ENCODE peak calls at places on chromosomes 2 and 18, in seven cellular contexts. Q is H9, J is left ventricle myocardium inferior, V is NCI-H146, S is astrocyte of the spinal cord, M is ACHN, P is colonic mucosa. D is an unnamed sample.

GRCh38 chr2:107337209-107337898 is 451.4 kb upstream of the ST6GAL2 start:
- DNase-seq in J (no peak), P (no peak), Q (no peak), M (no peak), V (no peak), S (peak), D (no peak)

GRCh38 chr2:73832905-73833304 is 4.1 kb downstream of the STAMBP start:
- DNase-seq in P (no peak), S (peak), J (no peak), V (no peak), M (peak), Q (no peak), D (no peak)

GRCh38 chr2:196230051-196230450 is 58.7 kb upstream of the STK17B start:
- DNase-seq in S (no peak), M (no peak), P (peak), V (no peak), J (no peak), Q (no peak), D (no peak)

GRCh38 chr2:230650585-230651137 is 62.0 kb upstream of the CAB39 start:
- DNase-seq in J (no peak), S (no peak), Q (no peak), V (peak), P (no peak), M (peak), D (no peak)

GRCh38 chr18:24369420-24369819 is 28.2 kb downstream of the OSBPL1A start:
- DNase-seq in J (no peak), M (no peak), V (no peak), S (peak), Q (no peak), P (no peak), D (no peak)

GRCh38 chr2:239369631-239370161 is 31.1 kb downstream of the HDAC4 start:
- DNase-seq in S (no peak), P (no peak), Q (no peak), V (no peak), M (no peak), J (no peak), D (no peak)

GRCh38 chr2:192026064-192026715 is 168.5 kb downstream of the TMEFF2 start:
- DNase-seq in Q (no peak), P (no peak), V (no peak), J (no peak), M (no peak), S (no peak), D (no peak)

GRCh38 chr2:238285653-238286082 is 2.7 kb downstream of the PER2 start:
- DNase-seq in Q (peak), V (peak), P (peak), J (peak), S (peak), M (no peak), D (peak)

GRCh38 chr2:69509011-69509749 is 71.9 kb upstream of the NFU1 start:
- DNase-seq in V (no peak), J (peak), Q (no peak), M (no peak), S (no peak), P (peak), D (peak)

GRCh38 chr18:55300469-55301195 is 287.4 kb downstream of the TCF4 start:
- DNase-seq in J (no peak), M (no peak), P (no peak), Q (no peak), S (peak), V (no peak), D (no peak)

GRCh38 chr2:240538031-240538780 is 19.6 kb downstream of the ANKMY1 start:
- DNase-seq in M (no peak), P (no peak), J (no peak), Q (no peak), S (no peak), V (no peak), D (no peak)

GRCh38 chr2:27249077-27249890 is 13.6 kb downstream of the SLC30A3 start:
- DNase-seq in J (no peak), V (no peak), P (no peak), S (peak), Q (no peak), M (no peak), D (no peak)

GRCh38 chr18:24831091-24831490 is 370.7 kb downstream of the HRH4 start:
- DNase-seq in P (no peak), J (no peak), S (no peak), M (no peak), Q (no peak), V (no peak), D (no peak)

GRCh38 chr2:173196638-173197037 is 121.0 kb downstream of the MAP3K20 start:
- DNase-seq in V (no peak), Q (no peak), S (no peak), P (no peak), J (no peak), M (no peak), D (no peak)

GRCh38 chr18:79396431-79397287 is 929 bp downstream of the NFATC1 start:
- DNase-seq in S (peak), Q (no peak), M (peak), P (peak), J (peak), V (peak), D (no peak)

GRCh38 chr2:167127135-167127534 is 238.9 kb downstream of the XIRP2 start:
- DNase-seq in M (peak), P (no peak), Q (no peak), V (no peak), S (no peak), J (no peak), D (no peak)

GRCh38 chr2:182444806-182445205 is 18.0 kb upstream of the PDE1A start:
- DNase-seq in V (no peak), Q (no peak), J (no peak), S (peak), P (no peak), M (no peak), D (no peak)

GRCh38 chr2:120431386-120432292 is 85.7 kb downstream of the INHBB start:
- DNase-seq in S (no peak), V (no peak), M (no peak), P (no peak), Q (peak), J (no peak), D (no peak)

GRCh38 chr2:30417253-30417652 is 29.8 kb upstream of the LCLAT1 start:
- DNase-seq in M (no peak), J (peak), Q (peak), P (no peak), S (no peak), V (no peak), D (no peak)

GRCh38 chr2:143132360-143132759 is 3.1 kb downstream of the ARHGAP15 start:
- DNase-seq in V (no peak), P (no peak), J (no peak), S (no peak), M (no peak), Q (no peak), D (no peak)

GRCh38 chr2:158239271-158239670 is 137.6 kb downstream of the UPP2 start:
- DNase-seq in P (no peak), Q (no peak), S (no peak), V (no peak), M (no peak), J (no peak), D (no peak)

GRCh38 chr2:235098736-235099494 is 147.1 kb downstream of the SH3BP4 start:
- DNase-seq in J (no peak), S (peak), M (peak), P (no peak), V (no peak), Q (no peak), D (no peak)

GRCh38 chr18:51890762-51891161 is 449.2 kb upstream of the DCC start:
- DNase-seq in P (peak), J (no peak), M (peak), V (peak), S (peak), Q (no peak), D (peak)

GRCh38 chr18:11108956-11109355 is 40.4 kb downstream of the PIEZO2 start:
- DNase-seq in Q (no peak), J (no peak), V (no peak), S (no peak), P (no peak), M (no peak), D (no peak)

GRCh38 chr2:218393750-218394290 is 5.8 kb upstream of the CTDSP1 start:
- DNase-seq in M (no peak), P (peak), V (no peak), J (no peak), Q (peak), S (no peak), D (peak)

GRCh38 chr2:55010915-55011314 is 39.3 kb downstream of the RTN4 start:
- DNase-seq in V (no peak), J (no peak), M (peak), P (no peak), S (no peak), Q (no peak), D (peak)

GRCh38 chr2:43193996-43194869 is 32.2 kb downstream of the ZFP36L2 start:
- DNase-seq in Q (no peak), S (no peak), V (no peak), J (no peak), P (peak), M (peak), D (peak)

GRCh38 chr2:167944825-167945659 is 302.4 kb downstream of the STK39 start:
- DNase-seq in S (peak), V (no peak), Q (no peak), M (no peak), J (no peak), P (no peak), D (no peak)

GRCh38 chr2:164065038-164065437 is 329.2 kb upstream of the FIGN start:
- DNase-seq in P (no peak), V (no peak), S (no peak), M (no peak), J (no peak), Q (no peak), D (no peak)

GRCh38 chr18:71442830-71443229 is 1101.3 kb downstream of the CBLN2 start:
- DNase-seq in P (no peak), Q (no peak), J (no peak), M (no peak), V (no peak), S (peak), D (no peak)

GRCh38 chr2:167318581-167318980 is 430.3 kb downstream of the XIRP2 start:
- DNase-seq in V (no peak), J (no peak), S (peak), M (no peak), Q (no peak), P (no peak), D (no peak)

GRCh38 chr18:64410685-64411084 is 261.8 kb upstream of the LINC00305 start:
- DNase-seq in S (no peak), J (no peak), V (no peak), M (no peak), Q (no peak), P (no peak), D (no peak)

GRCh38 chr2:96815326-96816126 is 542 bp upstream of the CNNM3 start:
- DNase-seq in S (peak), V (peak), J (no peak), M (peak), Q (no peak), P (peak), D (peak)

GRCh38 chr2:200479617-200480292 is 30.1 kb downstream of the KCTD18 start:
- DNase-seq in S (peak), P (no peak), Q (no peak), J (no peak), V (no peak), M (peak), D (no peak)

GRCh38 chr2:215401896-215402379 is 33.9 kb downstream of the FN1 start:
- DNase-seq in J (no peak), S (peak), V (no peak), M (peak), Q (no peak), P (no peak), D (no peak)

GRCh38 chr2:7209776-7210555 is 292.8 kb downstream of the RNF144A start:
- DNase-seq in Q (no peak), J (no peak), S (peak), P (no peak), V (peak), M (no peak), D (no peak)

GRCh38 chr18:55470826-55471225 is 117.2 kb downstream of the TCF4 start:
- DNase-seq in S (no peak), P (no peak), Q (no peak), V (no peak), M (no peak), J (no peak), D (no peak)